ENCODE peak calls at places on chromosomes 1 and 21, in seven cellular contexts. M is mesenchymal stem cell; W is activated T-cell treated with anti-CD3 and anti-CD28 coated beads, Interleukin-2, amount 50 U/mL, for 72 hours; F is HTR-8/SVneo; E is mesendoderm; X is epithelial cell of esophagus; K is hippocampal formation. S is an unnamed sample.

GRCh38 chr1:234544094-234544579 is 65.2 kb upstream of the TARBP1 start:
- DNase-seq in M (peak; percentile 100), F (peak; percentile 80), W (peak; percentile 60), X (peak; percentile 90), E (no peak), K (peak; percentile 88), S (peak; percentile 64)

GRCh38 chr1:227449051-227449450 is 114.3 kb upstream of the ZNF678 start:
- DNase-seq in F (peak; percentile 29), K (no peak), X (peak; percentile 33), E (peak; percentile 80), M (peak; percentile 28), W (peak; percentile 45), S (peak; percentile 66)

GRCh38 chr1:226092955-226093354 is 30.4 kb downstream of the H3-3A start:
- DNase-seq in M (no peak), K (no peak), E (no peak), W (no peak), X (peak; percentile 49), F (no peak), S (no peak)

GRCh38 chr1:63466759-63467158 is 56.3 kb downstream of the ITGB3BP start:
- DNase-seq in K (no peak), M (no peak), E (peak; percentile 44), X (peak; percentile 11), F (no peak), W (no peak), S (no peak)

GRCh38 chr1:202589190-202589680 is 121.0 kb downstream of the SYT2 start:
- DNase-seq in F (peak; percentile 97), W (no peak), X (peak; percentile 99), E (peak; percentile 100), M (peak; percentile 100), K (no peak), S (peak; percentile 100)

GRCh38 chr1:40185951-40186864 is 25.0 kb downstream of the RLF start:
- DNase-seq in M (peak; percentile 47), X (peak; percentile 70), E (peak; percentile 32), K (no peak), W (peak; percentile 56), F (no peak), S (no peak)

GRCh38 chr1:241485554-241485992 is 34.0 kb downstream of the FH start:
- DNase-seq in E (peak; percentile 57), K (no peak), F (peak; percentile 27), X (peak; percentile 28), W (no peak), M (peak; percentile 36), S (no peak)

GRCh38 chr1:87685366-87686136 is 356.9 kb downstream of the LMO4 start:
- DNase-seq in F (no peak), W (no peak), X (peak; percentile 7), M (peak; percentile 37), E (no peak), K (no peak), S (no peak)

GRCh38 chr1:121522061-121522759 is 337.4 kb downstream of the SRGAP2C start:
- DNase-seq in W (no peak), M (no peak), K (no peak), X (peak; percentile 42), F (no peak), E (no peak), S (no peak)

GRCh38 chr1:225587310-225587709 is 65.6 kb downstream of the ENAH start:
- DNase-seq in W (no peak), E (no peak), F (no peak), X (no peak), K (no peak), M (no peak), S (no peak)

GRCh38 chr1:1360511-1361169 is 2.3 kb upstream of the MXRA8 start:
- DNase-seq in X (peak; percentile 69), F (peak; percentile 85), W (no peak), K (no peak), E (peak; percentile 90), M (peak; percentile 94), S (peak; percentile 99)

GRCh38 chr1:47898156-47898825 is 98.9 kb downstream of the TRABD2B start:
- DNase-seq in M (no peak), F (no peak), X (no peak), E (peak; percentile 89), K (no peak), W (no peak), S (peak; percentile 69)

GRCh38 chr1:218123968-218124367 is 161.1 kb upstream of the RRP15 start:
- DNase-seq in E (peak; percentile 37), M (no peak), F (no peak), W (no peak), X (no peak), K (no peak), S (peak; percentile 58)

GRCh38 chr21:46095106-46095719 is 2.7 kb upstream of the COL6A2 start:
- DNase-seq in K (no peak), X (no peak), M (no peak), E (no peak), F (no peak), W (no peak), S (peak; percentile 28)

GRCh38 chr1:1355376-1355775 is 3.0 kb downstream of the MXRA8 start:
- DNase-seq in E (no peak), K (no peak), M (peak; percentile 54), W (peak; percentile 31), F (no peak), X (peak; percentile 41), S (no peak)

GRCh38 chr1:182786223-182787001 is 3.2 kb upstream of the NPL start:
- DNase-seq in F (peak; percentile 38), K (peak; percentile 55), M (peak; percentile 76), W (peak; percentile 51), X (peak; percentile 74), E (peak; percentile 87), S (peak; percentile 84)

GRCh38 chr1:17630048-17630830 is 90.7 kb downstream of the ARHGEF10L start:
- DNase-seq in X (peak; percentile 48), E (no peak), M (no peak), F (no peak), W (no peak), K (no peak), S (no peak)

GRCh38 chr1:10415211-10415930 is 14.9 kb upstream of the CENPS start:
- DNase-seq in M (peak; percentile 84), X (peak; percentile 80), F (no peak), W (no peak), E (peak; percentile 92), K (no peak), S (peak; percentile 68)

GRCh38 chr1:200780545-200781444 is 42.1 kb downstream of the CAMSAP2 start:
- DNase-seq in F (no peak), K (no peak), E (peak; percentile 60), X (no peak), W (no peak), M (no peak), S (no peak)

GRCh38 chr21:44702973-44703730 is 6.2 kb downstream of the KRTAP10-12 start:
- DNase-seq in X (no peak), K (no peak), E (no peak), M (no peak), W (no peak), F (no peak), S (peak; percentile 50)

GRCh38 chr1:27491748-27492700 is 2.1 kb upstream of the WASF2 start:
- DNase-seq in X (no peak), E (no peak), F (no peak), M (no peak), W (no peak), K (peak; percentile 72), S (no peak)

GRCh38 chr1:211783266-211783665 is 47.3 kb downstream of the LPGAT1 start:
- DNase-seq in K (no peak), W (no peak), X (no peak), E (no peak), M (no peak), F (no peak), S (no peak)

GRCh38 chr1:31216016-31216415 is 23.7 kb downstream of the NKAIN1 start:
- DNase-seq in K (no peak), W (no peak), M (peak; percentile 22), F (no peak), X (peak; percentile 66), E (peak; percentile 63), S (peak; percentile 89)

GRCh38 chr1:213003281-213003680 is 12.4 kb downstream of the ANGEL2 start:
- DNase-seq in F (no peak), K (no peak), E (no peak), M (no peak), W (peak; percentile 38), X (no peak), S (no peak)

GRCh38 chr1:167922023-167922422 is 8.1 kb upstream of the ADCY10 start:
- DNase-seq in K (no peak), X (peak; percentile 45), M (peak; percentile 59), E (no peak), F (no peak), W (no peak), S (no peak)

GRCh38 chr1:30757196-30757949 is at the start of gene LAPTM5:
- DNase-seq in F (no peak), E (no peak), W (peak; percentile 64), X (no peak), K (no peak), M (no peak), S (no peak)

GRCh38 chr21:20698585-20698984 is 299.6 kb upstream of the NCAM2 start:
- DNase-seq in W (no peak), K (no peak), F (no peak), X (no peak), M (no peak), E (peak; percentile 19), S (no peak)

GRCh38 chr1:200366577-200367253 is 43.1 kb downstream of the ZNF281 start:
- DNase-seq in E (no peak), F (no peak), W (no peak), X (peak; percentile 33), M (no peak), K (no peak), S (no peak)

GRCh38 chr21:15514073-15514946 is 215.5 kb upstream of the USP25 start:
- DNase-seq in F (no peak), W (peak; percentile 41), M (no peak), K (no peak), E (peak; percentile 4), X (no peak), S (no peak)

GRCh38 chr1:64508521-64509096 is 38.7 kb downstream of the CACHD1 start:
- DNase-seq in F (no peak), W (no peak), X (no peak), M (no peak), E (no peak), K (no peak), S (no peak)

GRCh38 chr1:228197555-228198147 is 10.2 kb upstream of the OBSCN start:
- DNase-seq in E (no peak), K (no peak), W (no peak), F (no peak), M (no peak), X (no peak), S (no peak)